ENCODE peak calls at places on chromosomes 2 and 18, in four cellular contexts. One of them, this sample, is unnamed.
A peak's percentile ranks its signal among the peaks of the same experiment; 100 is the strongest.

GRCh38 chr2:1049691-1050090 is 99.0 kb downstream of the SNTG2 start:
- DNase-seq in GOT3: no peak
- DNase-seq in NCI-H1930: no peak
- DNase-seq in mesendoderm: no peak
- DNase-seq in this sample: no peak

GRCh38 chr2:232230557-232230956 is 148.0 kb upstream of the ALPP start:
- DNase-seq in GOT3: no peak
- DNase-seq in NCI-H1930: no peak
- DNase-seq in mesendoderm: peak; percentile 74
- DNase-seq in this sample: no peak

GRCh38 chr2:104408266-104408665 is 445.6 kb upstream of the POU3F3 start:
- DNase-seq in GOT3: no peak
- DNase-seq in NCI-H1930: no peak
- DNase-seq in mesendoderm: peak; percentile 54
- DNase-seq in this sample: no peak

GRCh38 chr18:24778810-24779418 is 318.5 kb downstream of the HRH4 start:
- DNase-seq in GOT3: no peak
- DNase-seq in NCI-H1930: no peak
- DNase-seq in mesendoderm: no peak
- DNase-seq in this sample: no peak

GRCh38 chr2:170307052-170307451 is 129.1 kb downstream of the MYO3B start:
- DNase-seq in GOT3: no peak
- DNase-seq in NCI-H1930: no peak
- DNase-seq in mesendoderm: no peak
- DNase-seq in this sample: no peak

GRCh38 chr2:43455735-43456642 is 139.8 kb downstream of the THADA start:
- DNase-seq in GOT3: no peak
- DNase-seq in NCI-H1930: no peak
- DNase-seq in mesendoderm: peak; percentile 25
- DNase-seq in this sample: no peak

GRCh38 chr2:85986121-85986520 is 97.3 kb upstream of the ST3GAL5 start:
- DNase-seq in GOT3: no peak
- DNase-seq in NCI-H1930: no peak
- DNase-seq in mesendoderm: no peak
- DNase-seq in this sample: no peak

GRCh38 chr2:6639870-6640639 is 225.7 kb downstream of the CMPK2 start:
- DNase-seq in GOT3: no peak
- DNase-seq in NCI-H1930: no peak
- DNase-seq in mesendoderm: peak; percentile 94
- DNase-seq in this sample: no peak

GRCh38 chr18:21742323-21742687 is 1.7 kb downstream of the MIB1 start:
- DNase-seq in GOT3: no peak
- DNase-seq in NCI-H1930: no peak
- DNase-seq in mesendoderm: peak; percentile 22
- DNase-seq in this sample: no peak

GRCh38 chr18:32383040-32383819 is 87.5 kb downstream of the GAREM1 start:
- DNase-seq in GOT3: no peak
- DNase-seq in NCI-H1930: no peak
- DNase-seq in mesendoderm: no peak
- DNase-seq in this sample: no peak

GRCh38 chr18:24811963-24812681 is 351.7 kb downstream of the HRH4 start:
- DNase-seq in GOT3: no peak
- DNase-seq in NCI-H1930: no peak
- DNase-seq in mesendoderm: no peak
- DNase-seq in this sample: no peak

GRCh38 chr2:75035444-75036353 is 77.3 kb downstream of the POLE4 start:
- DNase-seq in GOT3: no peak
- DNase-seq in NCI-H1930: no peak
- DNase-seq in mesendoderm: no peak
- DNase-seq in this sample: no peak

GRCh38 chr2:12202702-12203101 is 456.3 kb downstream of the LPIN1 start:
- DNase-seq in GOT3: no peak
- DNase-seq in NCI-H1930: no peak
- DNase-seq in mesendoderm: peak; percentile 17
- DNase-seq in this sample: no peak

GRCh38 chr2:9385841-9386240 is 37.5 kb downstream of the ITGB1BP1 start:
- DNase-seq in GOT3: no peak
- DNase-seq in NCI-H1930: no peak
- DNase-seq in mesendoderm: peak; percentile 39
- DNase-seq in this sample: no peak

GRCh38 chr18:55879331-55879730 is 291.3 kb upstream of the TCF4 start:
- DNase-seq in GOT3: no peak
- DNase-seq in NCI-H1930: no peak
- DNase-seq in mesendoderm: no peak
- DNase-seq in this sample: no peak

GRCh38 chr2:176490061-176490861 is 221.0 kb downstream of the MTX2 start:
- DNase-seq in GOT3: no peak
- DNase-seq in NCI-H1930: no peak
- DNase-seq in mesendoderm: peak; percentile 82
- DNase-seq in this sample: no peak

GRCh38 chr2:31440764-31441163 is 26.2 kb upstream of the XDH start:
- DNase-seq in GOT3: no peak
- DNase-seq in NCI-H1930: no peak
- DNase-seq in mesendoderm: no peak
- DNase-seq in this sample: no peak

GRCh38 chr2:239193925-239194687 is 206.7 kb downstream of the HDAC4 start:
- DNase-seq in GOT3: no peak
- DNase-seq in NCI-H1930: no peak
- DNase-seq in mesendoderm: peak; percentile 48
- DNase-seq in this sample: no peak

GRCh38 chr2:163345795-163346573 is 389.8 kb downstream of the FIGN start:
- DNase-seq in GOT3: no peak
- DNase-seq in NCI-H1930: no peak
- DNase-seq in mesendoderm: peak; percentile 86
- DNase-seq in this sample: no peak

GRCh38 chr2:16591370-16591933 is 74.2 kb downstream of the CYRIA start:
- DNase-seq in GOT3: no peak
- DNase-seq in NCI-H1930: no peak
- DNase-seq in mesendoderm: no peak
- DNase-seq in this sample: no peak

GRCh38 chr2:129748250-129748649 is 231.2 kb upstream of the RAB6C start:
- DNase-seq in GOT3: no peak
- DNase-seq in NCI-H1930: no peak
- DNase-seq in mesendoderm: no peak
- DNase-seq in this sample: no peak

GRCh38 chr2:223835701-223836532 is 1.5 kb downstream of the AP1S3 start:
- DNase-seq in GOT3: no peak
- DNase-seq in NCI-H1930: no peak
- DNase-seq in mesendoderm: no peak
- DNase-seq in this sample: no peak

GRCh38 chr18:45993441-45993840 is 26.3 kb upstream of the EPG5 start:
- DNase-seq in GOT3: no peak
- DNase-seq in NCI-H1930: no peak
- DNase-seq in mesendoderm: peak; percentile 22
- DNase-seq in this sample: no peak

GRCh38 chr2:147846382-147847081 is 1.7 kb downstream of the ACVR2A start:
- DNase-seq in GOT3: no peak
- DNase-seq in NCI-H1930: no peak
- DNase-seq in mesendoderm: no peak
- DNase-seq in this sample: no peak

GRCh38 chr2:140589696-140590095 is 1541.1 kb downstream of the LRP1B start:
- DNase-seq in GOT3: no peak
- DNase-seq in NCI-H1930: no peak
- DNase-seq in mesendoderm: no peak
- DNase-seq in this sample: no peak

GRCh38 chr2:168201211-168201610 is 46.2 kb downstream of the STK39 start:
- DNase-seq in GOT3: no peak
- DNase-seq in NCI-H1930: no peak
- DNase-seq in mesendoderm: no peak
- DNase-seq in this sample: no peak

GRCh38 chr2:45168731-45169338 is 159.6 kb upstream of the SIX2 start:
- DNase-seq in GOT3: no peak
- DNase-seq in NCI-H1930: no peak
- DNase-seq in mesendoderm: no peak
- DNase-seq in this sample: no peak

GRCh38 chr2:185318271-185318724 is 420.3 kb upstream of the FSIP2 start:
- DNase-seq in GOT3: no peak
- DNase-seq in NCI-H1930: no peak
- DNase-seq in mesendoderm: peak; percentile 64
- DNase-seq in this sample: no peak